ENCODE peak calls at places on chromosomes 5 and 9, in ten cellular contexts. M is K562, L is heart left ventricle, A is A549, R is NB4, T is right lobe of liver, F is sigmoid colon, K is IMR-90, P is transverse colon, H is adrenal gland. J is an unnamed sample.
A peak's percentile ranks its signal among the peaks of the same experiment; 100 is the strongest.

GRCh38 chr9:95406114-95406513 is 88.6 kb upstream of the FANCC start:
- DNase-seq in H (no peak), T (no peak), R (peak; percentile 60), A (no peak), M (no peak), P (no peak), K (peak; percentile 51), F (no peak), L (no peak), J (no peak)

GRCh38 chr5:145946112-145946861 is 9.9 kb downstream of the SH3RF2 start:
- DNase-seq in A (peak; percentile 41), P (no peak), L (peak; percentile 37), M (no peak), K (peak; percentile 84), T (peak; percentile 52), H (peak; percentile 52), F (no peak), R (peak; percentile 83), J (no peak)

GRCh38 chr9:116151966-116152381 is 1.6 kb upstream of the PAPPA start:
- DNase-seq in H (no peak), P (no peak), M (no peak), F (no peak), R (no peak), L (no peak), A (peak; percentile 63), K (peak; percentile 94), T (no peak), J (no peak)

GRCh38 chr5:156094001-156094400 is 233.0 kb upstream of the SGCD start:
- DNase-seq in H (no peak), T (no peak), F (no peak), L (peak; percentile 29), A (no peak), P (no peak), M (no peak), R (no peak), K (peak; percentile 19), J (no peak)

GRCh38 chr5:134004626-134005414 is at the start of gene VDAC1:
- DNase-seq in F (peak; percentile 94), P (peak; percentile 81), A (peak; percentile 85), R (peak; percentile 92), M (peak; percentile 84), T (peak; percentile 80), K (peak; percentile 88), H (peak; percentile 93), L (peak; percentile 87), J (peak; percentile 80)

GRCh38 chr9:129171993-129172751 is 5.9 kb downstream of the IER5L start:
- DNase-seq in P (no peak), F (no peak), K (no peak), A (no peak), H (no peak), L (no peak), T (no peak), R (no peak), M (no peak), J (no peak)

GRCh38 chr9:115944166-115944948 is 209.2 kb upstream of the PAPPA start:
- DNase-seq in L (peak; percentile 91), M (no peak), A (peak; percentile 88), K (peak; percentile 100), P (peak; percentile 50), H (peak; percentile 84), F (peak; percentile 93), R (no peak), T (peak; percentile 49), J (peak; percentile 4)

GRCh38 chr5:60652206-60652605 is 47.8 kb downstream of the DEPDC1B start:
- DNase-seq in A (peak; percentile 12), H (no peak), R (peak; percentile 69), F (no peak), P (no peak), L (no peak), T (no peak), M (peak; percentile 16), K (peak; percentile 94), J (peak; percentile 14)

GRCh38 chr9:95807326-95807947 is 68.1 kb upstream of the ERCC6L2 start:
- DNase-seq in R (no peak), M (no peak), H (peak; percentile 62), K (peak; percentile 39), F (peak; percentile 70), L (peak; percentile 32), P (no peak), T (no peak), A (no peak), J (no peak)

DNA sequence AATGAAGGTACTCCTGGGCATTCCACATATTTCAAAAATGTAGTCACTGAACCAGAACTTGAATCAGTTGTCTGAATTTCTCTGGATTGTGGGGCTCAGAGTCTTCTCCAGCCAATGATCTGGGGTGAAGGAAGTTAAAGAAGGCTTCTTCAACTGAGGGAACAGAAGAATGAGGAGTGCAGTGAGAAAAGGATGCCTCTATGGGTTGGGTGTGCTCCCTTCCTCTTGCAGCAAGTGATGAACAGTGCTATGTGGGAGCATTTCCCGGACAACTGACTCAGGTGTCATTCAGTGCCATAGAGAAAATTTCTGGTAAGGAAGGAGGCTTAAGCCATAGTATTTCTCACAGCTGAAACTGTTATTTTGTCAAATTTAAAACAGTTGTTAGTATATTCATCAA is 7.9 kb downstream of the LNPEP start:
- DNase-seq in H (no peak), K (no peak), A (no peak), R (no peak), T (no peak), F (no peak), M (no peak), L (no peak), P (no peak), J (no peak)
- TF ChIP-seq POLR2A in H (no peak), K (no peak), A (no peak), R (no peak), T (no peak), F (no peak), M (no peak), L (no peak), P (no peak), J (no peak)

GRCh38 chr5:891117-891836 is 1.3 kb downstream of the BRD9 start:
- DNase-seq in A (peak; percentile 62), H (no peak), M (peak; percentile 91), P (peak; percentile 31), F (peak; percentile 46), L (no peak), R (peak; percentile 45), T (no peak), K (no peak), J (no peak)

GRCh38 chr5:893137-893506 is 438 bp downstream of the TRIP13 start:
- DNase-seq in T (no peak), P (no peak), M (peak; percentile 20), A (no peak), F (peak; percentile 62), L (no peak), K (no peak), R (peak; percentile 35), H (no peak), J (peak; percentile 46)

GRCh38 chr5:891837-892389 is 688 bp downstream of the BRD9 start:
- DNase-seq in R (peak; percentile 47), P (peak; percentile 29), M (peak; percentile 35), F (no peak), K (peak; percentile 17), H (no peak), A (peak; percentile 50), T (no peak), L (no peak), J (peak; percentile 42)

GRCh38 chr5:893711-894110 is 1.0 kb downstream of the TRIP13 start:
- DNase-seq in P (no peak), A (no peak), L (no peak), F (peak; percentile 48), M (no peak), H (no peak), K (no peak), T (no peak), R (no peak), J (no peak)

GRCh38 chr5:892390-893136 is at the start of the genes BRD9 and TRIP13:
- DNase-seq in L (peak; percentile 84), H (peak; percentile 80), A (peak; percentile 94), M (peak; percentile 93), F (peak; percentile 88), R (peak; percentile 92), T (peak; percentile 91), K (peak; percentile 64), P (peak; percentile 88), J (peak; percentile 94)
- TF ChIP-seq POLR2A in L (no peak), H (no peak), A (peak; percentile 40), M (peak; percentile 72), F (no peak), R (peak; percentile 92), T (peak; percentile 56), K (peak; percentile 73), P (peak; percentile 24), J (peak; percentile 76)

DNA sequence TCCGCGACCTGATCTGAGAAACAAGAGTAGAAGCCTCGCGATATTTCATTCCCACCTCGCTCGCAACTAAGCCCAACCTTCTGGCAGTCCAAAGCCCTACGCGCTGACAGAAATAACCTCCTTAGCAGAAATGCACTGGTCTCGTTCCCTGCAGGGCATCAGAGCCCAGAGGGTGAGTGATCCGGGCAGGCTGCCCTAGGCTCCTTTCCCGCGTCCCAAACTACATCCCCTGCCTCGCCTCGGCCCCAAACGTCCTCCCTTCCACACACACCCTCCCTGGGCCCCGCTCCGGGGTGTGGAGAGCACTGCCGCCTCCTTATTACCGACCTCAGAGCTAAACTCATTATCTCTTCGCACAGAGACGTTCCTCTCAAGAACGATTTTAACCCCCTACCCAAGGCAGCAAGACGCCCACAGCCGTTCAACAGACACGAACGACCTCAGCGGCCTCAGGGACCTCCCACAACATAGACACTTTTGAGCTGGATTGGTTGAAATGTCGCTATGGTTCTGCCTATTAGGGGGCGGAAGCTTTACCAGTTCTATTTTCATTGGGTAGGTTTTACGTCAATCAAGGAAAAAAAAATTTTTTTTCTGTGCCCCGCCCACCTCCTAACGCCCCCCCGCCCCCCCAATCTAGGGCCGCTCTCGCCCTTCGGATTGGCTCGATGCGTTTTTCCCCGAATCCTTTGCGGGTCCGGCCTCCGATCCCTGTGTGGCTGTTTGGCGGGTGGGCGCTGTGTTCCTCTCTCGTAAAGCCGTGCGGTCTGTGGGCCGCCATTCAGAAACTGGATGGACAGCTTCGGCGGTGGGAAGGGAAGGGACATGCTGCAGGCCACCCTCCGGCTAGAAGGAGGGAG is at the start of gene CETN3:
- DNase-seq in L (peak; percentile 96), P (peak; percentile 94), K (peak; percentile 96), H (peak; percentile 97), F (peak; percentile 97), R (peak; percentile 94), M (peak; percentile 96), A (peak; percentile 84), T (peak; percentile 96), J (peak; percentile 97)
- TF ChIP-seq POLR2A in L (no peak), P (peak; percentile 94), K (peak; percentile 92), H (peak; percentile 89), F (peak; percentile 74), R (peak; percentile 94), M (peak; percentile 99), A (peak; percentile 97), T (peak; percentile 95), J (peak; percentile 98)

DNA sequence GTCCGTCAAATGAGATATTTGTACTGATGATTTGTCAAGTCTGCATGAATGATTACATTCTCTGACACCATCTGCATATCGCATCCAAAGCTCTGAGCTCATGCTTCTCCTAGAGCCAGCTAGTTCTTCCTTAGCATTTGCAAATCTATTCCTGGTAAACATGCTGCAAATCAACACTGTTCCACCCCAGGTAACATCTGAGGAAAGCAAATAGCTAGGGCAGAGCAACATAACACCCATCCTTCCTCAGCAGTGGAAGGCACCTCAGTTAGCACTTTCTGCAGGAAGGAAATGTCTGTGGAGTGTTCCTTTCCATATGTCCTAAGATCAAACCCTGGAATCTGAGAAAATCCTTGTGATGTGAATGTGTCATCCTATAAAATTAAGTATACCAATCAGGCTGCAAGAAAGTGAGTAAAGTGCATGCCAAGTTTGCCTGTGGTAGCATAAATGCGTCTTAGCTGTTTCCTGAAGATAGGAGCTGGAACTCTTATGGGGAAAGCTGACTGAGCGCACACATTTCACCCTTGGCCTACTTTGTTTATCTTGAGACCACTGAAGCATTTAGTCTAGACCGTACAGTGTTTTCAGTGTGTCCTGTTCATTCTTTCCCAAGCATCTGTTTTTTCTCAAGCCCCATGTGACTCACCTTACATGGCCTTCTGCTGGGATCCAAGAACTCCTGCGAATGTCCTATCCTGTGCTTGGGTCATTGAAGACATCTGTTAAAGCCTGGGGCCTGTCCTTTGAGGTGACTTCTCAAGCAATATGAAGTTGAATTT is 50.9 kb upstream of the STARD4 start:
- DNase-seq in K (peak; percentile 90), M (no peak), F (peak; percentile 61), H (no peak), T (no peak), A (no peak), P (no peak), R (no peak), L (no peak), J (no peak)
- TF ChIP-seq POLR2A in K (no peak), M (no peak), F (no peak), H (no peak), T (no peak), A (no peak), P (no peak), R (no peak), L (no peak), J (no peak)